ENCODE peak calls at places on chromosomes 16 and 17, in eight cellular contexts. One of them, this sample, is unnamed.

GRCh38 chr17:58840820-58841612 is 85.4 kb downstream of the PPM1E start:
- DNase-seq in heart left ventricle: no peak
- DNase-seq in Peyer's patch: no peak
- DNase-seq in lower leg skin: no peak
- DNase-seq in thoracic aorta: no peak
- DNase-seq in colonic mucosa: no peak
- DNase-seq in NB4: peak; percentile 18
- DNase-seq in CD4-positive, alpha-beta T cell: no peak
- DNase-seq in this sample: peak; percentile 8

GRCh38 chr16:35431829-35432663 is 1972.6 kb downstream of the TP53TG3F start:
- DNase-seq in NB4: peak; percentile 61
- DNase-seq in CD4-positive, alpha-beta T cell: no peak
- DNase-seq in heart left ventricle: no peak
- DNase-seq in colonic mucosa: no peak
- DNase-seq in thoracic aorta: no peak
- DNase-seq in Peyer's patch: no peak
- DNase-seq in lower leg skin: no peak
- DNase-seq in this sample: no peak

GRCh38 chr17:61289408-61290385 is 109.9 kb upstream of the TBX2 start:
- DNase-seq in CD4-positive, alpha-beta T cell: no peak
- DNase-seq in heart left ventricle: no peak
- DNase-seq in thoracic aorta: no peak
- DNase-seq in colonic mucosa: no peak
- DNase-seq in NB4: no peak
- DNase-seq in Peyer's patch: no peak
- DNase-seq in lower leg skin: no peak
- DNase-seq in this sample: no peak

GRCh38 chr17:5780476-5780875 is 196.2 kb upstream of the NLRP1 start:
- DNase-seq in NB4: no peak
- DNase-seq in thoracic aorta: no peak
- DNase-seq in lower leg skin: no peak
- DNase-seq in colonic mucosa: no peak
- DNase-seq in Peyer's patch: no peak
- DNase-seq in heart left ventricle: no peak
- DNase-seq in CD4-positive, alpha-beta T cell: no peak
- DNase-seq in this sample: no peak

GRCh38 chr16:23323224-23324030 is 21.3 kb downstream of the SCNN1B start:
- DNase-seq in Peyer's patch: no peak
- DNase-seq in CD4-positive, alpha-beta T cell: no peak
- DNase-seq in heart left ventricle: no peak
- DNase-seq in thoracic aorta: no peak
- DNase-seq in lower leg skin: no peak
- DNase-seq in NB4: no peak
- DNase-seq in colonic mucosa: no peak
- DNase-seq in this sample: no peak

GRCh38 chr17:34075076-34075475 is 180.0 kb upstream of the CCL2 start:
- DNase-seq in thoracic aorta: no peak
- DNase-seq in CD4-positive, alpha-beta T cell: no peak
- DNase-seq in Peyer's patch: no peak
- DNase-seq in colonic mucosa: no peak
- DNase-seq in heart left ventricle: no peak
- DNase-seq in lower leg skin: no peak
- DNase-seq in NB4: no peak
- DNase-seq in this sample: no peak

GRCh38 chr16:2228161-2228824 is 4.9 kb downstream of the E4F1 start:
- DNase-seq in NB4: no peak
- DNase-seq in thoracic aorta: no peak
- DNase-seq in heart left ventricle: no peak
- DNase-seq in colonic mucosa: no peak
- DNase-seq in lower leg skin: no peak
- DNase-seq in Peyer's patch: no peak
- DNase-seq in CD4-positive, alpha-beta T cell: no peak
- DNase-seq in this sample: no peak

GRCh38 chr17:15442316-15443185 is 24.9 kb downstream of the CDRT4 start:
- DNase-seq in Peyer's patch: no peak
- DNase-seq in NB4: no peak
- DNase-seq in heart left ventricle: no peak
- DNase-seq in thoracic aorta: no peak
- DNase-seq in lower leg skin: peak; percentile 57
- DNase-seq in CD4-positive, alpha-beta T cell: no peak
- DNase-seq in colonic mucosa: no peak
- DNase-seq in this sample: no peak

GRCh38 chr16:72847187-72848044 is 200.5 kb downstream of the ZFHX3 start:
- DNase-seq in colonic mucosa: no peak
- DNase-seq in CD4-positive, alpha-beta T cell: no peak
- DNase-seq in NB4: peak; percentile 65
- DNase-seq in thoracic aorta: no peak
- DNase-seq in heart left ventricle: no peak
- DNase-seq in Peyer's patch: no peak
- DNase-seq in lower leg skin: peak; percentile 80
- DNase-seq in this sample: peak; percentile 32

GRCh38 chr17:15264542-15264941 is 584 bp downstream of the PMP22 start:
- DNase-seq in thoracic aorta: no peak
- DNase-seq in colonic mucosa: peak; percentile 84
- DNase-seq in Peyer's patch: peak; percentile 89
- DNase-seq in NB4: no peak
- DNase-seq in heart left ventricle: no peak
- DNase-seq in CD4-positive, alpha-beta T cell: no peak
- DNase-seq in lower leg skin: no peak
- DNase-seq in this sample: no peak

GRCh38 chr16:85419503-85420408 is 193.4 kb upstream of the GSE1 start:
- DNase-seq in NB4: no peak
- DNase-seq in CD4-positive, alpha-beta T cell: no peak
- DNase-seq in heart left ventricle: peak; percentile 42
- DNase-seq in lower leg skin: peak; percentile 61
- DNase-seq in colonic mucosa: no peak
- DNase-seq in thoracic aorta: no peak
- DNase-seq in Peyer's patch: no peak
- DNase-seq in this sample: peak; percentile 1

GRCh38 chr16:85420501-85421337 is 192.4 kb upstream of the GSE1 start:
- DNase-seq in CD4-positive, alpha-beta T cell: peak; percentile 67
- DNase-seq in thoracic aorta: no peak
- DNase-seq in lower leg skin: peak; percentile 86
- DNase-seq in NB4: peak; percentile 78
- DNase-seq in Peyer's patch: peak; percentile 76
- DNase-seq in heart left ventricle: peak; percentile 82
- DNase-seq in colonic mucosa: peak; percentile 65
- DNase-seq in this sample: peak; percentile 85

GRCh38 chr16:85421338-85422123 is 191.6 kb upstream of the GSE1 start:
- DNase-seq in CD4-positive, alpha-beta T cell: no peak
- DNase-seq in heart left ventricle: no peak
- DNase-seq in thoracic aorta: no peak
- DNase-seq in colonic mucosa: no peak
- DNase-seq in Peyer's patch: no peak
- DNase-seq in NB4: no peak
- DNase-seq in lower leg skin: no peak
- DNase-seq in this sample: peak; percentile 2

GRCh38 chr16:85417156-85417860 is 195.8 kb upstream of the GSE1 start:
- DNase-seq in NB4: no peak
- DNase-seq in colonic mucosa: no peak
- DNase-seq in Peyer's patch: no peak
- DNase-seq in thoracic aorta: no peak
- DNase-seq in CD4-positive, alpha-beta T cell: no peak
- DNase-seq in heart left ventricle: peak; percentile 44
- DNase-seq in lower leg skin: peak; percentile 74
- DNase-seq in this sample: peak; percentile 1

DNA sequence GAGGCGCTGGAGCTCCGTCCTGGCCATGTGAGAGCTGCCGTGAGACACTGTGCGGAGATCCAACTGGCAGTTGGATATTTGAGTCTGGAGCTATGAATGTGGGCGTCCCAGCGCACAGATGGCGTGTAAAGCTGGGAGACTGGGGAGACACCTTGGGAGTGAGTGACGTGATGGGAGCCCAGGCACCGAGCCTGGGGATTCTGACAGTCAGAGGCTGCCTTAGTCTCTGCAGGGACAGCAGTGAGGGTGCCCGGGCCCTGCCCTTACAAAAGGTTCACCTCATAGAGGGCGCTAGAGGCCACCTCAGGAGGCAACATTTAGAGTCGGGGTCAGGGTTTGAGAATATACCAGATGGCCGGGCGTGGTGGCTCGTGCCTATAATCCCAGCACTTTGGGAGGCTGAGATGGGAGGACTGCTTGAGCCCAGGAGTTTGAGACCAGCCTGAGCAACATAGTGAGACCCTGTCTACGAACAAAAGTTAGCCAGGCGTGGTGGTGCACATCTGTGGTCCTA is 194.1 kb upstream of the GSE1 start:
- DNase-seq in CD4-positive, alpha-beta T cell: no peak
- DNase-seq in lower leg skin: peak; percentile 77
- DNase-seq in thoracic aorta: no peak
- DNase-seq in NB4: no peak
- DNase-seq in heart left ventricle: peak; percentile 34
- DNase-seq in colonic mucosa: no peak
- DNase-seq in Peyer's patch: no peak
- DNase-seq in this sample: peak; percentile 7
- TF ChIP-seq CTCF in CD4-positive, alpha-beta T cell: no peak
- TF ChIP-seq CTCF in lower leg skin: no peak
- TF ChIP-seq CTCF in thoracic aorta: no peak
- TF ChIP-seq CTCF in NB4: peak; percentile 28
- TF ChIP-seq CTCF in heart left ventricle: no peak
- TF ChIP-seq CTCF in colonic mucosa: no peak
- TF ChIP-seq CTCF in Peyer's patch: no peak
- TF ChIP-seq CTCF in this sample: no peak

DNA sequence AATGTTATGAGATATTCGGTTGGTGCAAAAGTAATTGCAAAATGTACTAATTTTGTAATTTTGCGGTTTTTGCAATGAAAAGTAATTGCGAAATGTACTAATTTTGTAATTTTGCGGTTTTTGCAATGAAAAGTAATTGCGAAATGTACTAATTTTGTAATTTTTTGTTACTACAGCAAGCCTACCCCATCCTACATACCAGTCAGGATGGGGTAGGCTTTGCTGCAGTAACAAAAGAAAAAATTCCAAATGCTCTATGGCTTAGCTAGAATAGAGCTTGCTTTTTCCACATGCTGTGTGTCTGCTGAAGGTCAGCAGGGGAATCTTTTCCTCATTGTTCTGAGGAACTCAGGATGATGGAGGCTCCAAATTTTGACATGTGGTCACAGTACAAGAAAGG is 83.3 kb upstream of the GPRC5B start:
- DNase-seq in thoracic aorta: no peak
- DNase-seq in lower leg skin: no peak
- DNase-seq in NB4: peak; percentile 34
- DNase-seq in CD4-positive, alpha-beta T cell: no peak
- DNase-seq in Peyer's patch: no peak
- DNase-seq in heart left ventricle: no peak
- DNase-seq in colonic mucosa: no peak
- DNase-seq in this sample: no peak
- TF ChIP-seq CTCF in thoracic aorta: no peak
- TF ChIP-seq CTCF in lower leg skin: no peak
- TF ChIP-seq CTCF in NB4: no peak
- TF ChIP-seq CTCF in CD4-positive, alpha-beta T cell: no peak
- TF ChIP-seq CTCF in Peyer's patch: no peak
- TF ChIP-seq CTCF in heart left ventricle: no peak
- TF ChIP-seq CTCF in colonic mucosa: no peak
- TF ChIP-seq CTCF in this sample: no peak

GRCh38 chr16:30956601-30957455 is 726 bp upstream of the SETD1A start:
- DNase-seq in lower leg skin: peak; percentile 97
- DNase-seq in NB4: peak; percentile 94
- DNase-seq in Peyer's patch: peak; percentile 91
- DNase-seq in colonic mucosa: peak; percentile 86
- DNase-seq in CD4-positive, alpha-beta T cell: peak; percentile 83
- DNase-seq in heart left ventricle: peak; percentile 92
- DNase-seq in thoracic aorta: peak; percentile 45
- DNase-seq in this sample: peak; percentile 91
- TF ChIP-seq CTCF in lower leg skin: no peak
- TF ChIP-seq CTCF in NB4: peak; percentile 28
- TF ChIP-seq CTCF in Peyer's patch: peak; percentile 29
- TF ChIP-seq CTCF in colonic mucosa: no peak
- TF ChIP-seq CTCF in CD4-positive, alpha-beta T cell: no peak
- TF ChIP-seq CTCF in heart left ventricle: no peak
- TF ChIP-seq CTCF in thoracic aorta: no peak
- TF ChIP-seq CTCF in this sample: no peak

GRCh38 chr16:15947983-15948509 is 1.4 kb upstream of the ABCC1 start:
- DNase-seq in heart left ventricle: no peak
- DNase-seq in thoracic aorta: no peak
- DNase-seq in lower leg skin: no peak
- DNase-seq in NB4: no peak
- DNase-seq in Peyer's patch: no peak
- DNase-seq in CD4-positive, alpha-beta T cell: no peak
- DNase-seq in colonic mucosa: peak; percentile 48
- DNase-seq in this sample: no peak

GRCh38 chr16:15950167-15950854 is 895 bp downstream of the ABCC1 start:
- DNase-seq in heart left ventricle: no peak
- DNase-seq in thoracic aorta: no peak
- DNase-seq in colonic mucosa: peak; percentile 40
- DNase-seq in Peyer's patch: peak; percentile 58
- DNase-seq in lower leg skin: no peak
- DNase-seq in CD4-positive, alpha-beta T cell: no peak
- DNase-seq in NB4: peak; percentile 70
- DNase-seq in this sample: peak; percentile 10

GRCh38 chr16:15950869-15951268 is 1.5 kb downstream of the ABCC1 start:
- DNase-seq in Peyer's patch: no peak
- DNase-seq in NB4: no peak
- DNase-seq in CD4-positive, alpha-beta T cell: no peak
- DNase-seq in thoracic aorta: no peak
- DNase-seq in colonic mucosa: no peak
- DNase-seq in lower leg skin: no peak
- DNase-seq in heart left ventricle: no peak
- DNase-seq in this sample: no peak

GRCh38 chr16:15948532-15949209 is 745 bp upstream of the ABCC1 start:
- DNase-seq in thoracic aorta: no peak
- DNase-seq in CD4-positive, alpha-beta T cell: no peak
- DNase-seq in Peyer's patch: peak; percentile 70
- DNase-seq in heart left ventricle: no peak
- DNase-seq in NB4: no peak
- DNase-seq in colonic mucosa: no peak
- DNase-seq in lower leg skin: no peak
- DNase-seq in this sample: no peak

DNA sequence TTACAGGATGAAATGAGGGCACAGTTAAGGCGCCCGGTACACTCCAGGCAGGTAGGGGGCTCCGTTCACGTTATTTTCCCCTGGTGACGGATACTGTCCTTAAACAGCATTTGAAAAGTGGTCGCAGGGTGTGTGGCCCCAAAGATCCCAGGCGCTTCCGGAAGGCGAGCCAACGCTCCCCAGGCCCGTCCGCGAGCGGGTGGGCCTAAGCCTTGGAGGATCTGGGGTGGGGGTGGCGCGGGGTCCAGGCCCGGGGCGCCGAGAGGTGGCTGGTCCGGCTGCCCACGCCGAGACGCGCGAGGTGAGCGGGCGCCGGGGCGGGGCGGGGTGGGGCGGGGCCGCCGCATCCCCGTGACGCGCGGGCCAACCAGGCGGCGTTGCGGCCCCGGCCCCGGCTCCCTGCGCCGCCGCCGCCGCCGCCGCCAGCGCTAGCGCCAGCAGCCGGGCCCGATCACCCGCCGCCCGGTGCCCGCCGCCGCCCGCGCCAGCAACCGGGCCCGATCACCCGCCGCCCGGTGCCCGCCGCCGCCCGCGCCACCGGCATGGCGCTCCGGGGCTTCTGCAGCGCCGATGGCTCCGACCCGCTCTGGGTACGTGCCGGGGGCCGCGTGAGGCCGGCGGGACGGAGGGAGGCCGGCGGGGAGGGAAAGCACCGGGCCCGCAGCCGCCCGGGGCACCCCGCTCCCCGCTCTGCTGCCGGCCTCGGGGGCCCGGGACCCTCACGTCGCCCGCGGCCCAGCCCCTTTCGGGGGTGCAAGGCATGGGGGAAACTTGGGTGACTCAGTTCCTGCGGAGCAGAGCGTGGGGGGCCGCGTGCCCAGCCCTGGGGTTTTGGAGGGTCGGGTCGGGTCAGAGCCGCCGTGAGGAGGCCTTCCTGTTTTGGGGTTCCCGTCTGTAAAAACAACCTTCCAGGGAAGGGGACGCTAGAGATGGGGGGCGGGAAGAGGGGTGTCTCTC is at the start of gene ABCC1:
- DNase-seq in lower leg skin: peak; percentile 87
- DNase-seq in CD4-positive, alpha-beta T cell: peak; percentile 41
- DNase-seq in NB4: peak; percentile 56
- DNase-seq in heart left ventricle: peak; percentile 75
- DNase-seq in Peyer's patch: peak; percentile 71
- DNase-seq in thoracic aorta: no peak
- DNase-seq in colonic mucosa: peak; percentile 44
- DNase-seq in this sample: peak; percentile 23
- TF ChIP-seq CTCF in lower leg skin: no peak
- TF ChIP-seq CTCF in CD4-positive, alpha-beta T cell: peak; percentile 22
- TF ChIP-seq CTCF in NB4: no peak
- TF ChIP-seq CTCF in heart left ventricle: no peak
- TF ChIP-seq CTCF in Peyer's patch: no peak
- TF ChIP-seq CTCF in thoracic aorta: no peak
- TF ChIP-seq CTCF in colonic mucosa: no peak
- TF ChIP-seq CTCF in this sample: no peak

This sample was measured in endothelial cell.